ENCODE peak calls at places on chromosomes 12 and 14, in four cellular contexts. D is HCT116, C is HepG2, M is K562. E is an unnamed sample.

GRCh38 chr12:50689437-50689836 is 74.5 kb upstream of the ATF1 start:
- DNase-seq in C (no peak), D (no peak), M (no peak), E (no peak)

GRCh38 chr14:69360438-69361108 is 37.5 kb downstream of the ERH start:
- DNase-seq in M (no peak), D (no peak), C (no peak), E (no peak)

GRCh38 chr12:103441437-103442186 is 54.2 kb downstream of the C12orf42 start:
- DNase-seq in M (no peak), D (no peak), C (no peak), E (no peak)

GRCh38 chr12:53180931-53181645 is 363 bp upstream of the CSAD start:
- DNase-seq in C (peak), M (peak), D (peak), E (peak)

GRCh38 chr14:57069702-57070101 is 199.0 kb downstream of the EXOC5 start:
- DNase-seq in M (no peak), D (no peak), C (no peak), E (no peak)

GRCh38 chr14:90626550-90626949 is 189.7 kb downstream of the TTC7B start:
- DNase-seq in C (no peak), M (no peak), D (no peak), E (no peak)

GRCh38 chr12:62533755-62534107 is 67.1 kb downstream of the MON2 start:
- DNase-seq in M (no peak), C (no peak), D (no peak), E (no peak)

GRCh38 chr14:102234331-102235264 is 70.4 kb downstream of the MOK start:
- DNase-seq in D (no peak), M (no peak), C (no peak), E (no peak)

GRCh38 chr14:91382712-91383111 is 34.9 kb downstream of the CCDC88C start:
- DNase-seq in D (no peak), M (no peak), C (no peak), E (no peak)

GRCh38 chr14:99566009-99566389 is 38.0 kb downstream of the CCDC85C start:
- DNase-seq in C (no peak), M (no peak), D (no peak), E (no peak)

GRCh38 chr12:113825705-113826104 is 140.4 kb downstream of the RBM19 start:
- DNase-seq in M (no peak), C (no peak), D (no peak), E (no peak)

GRCh38 chr12:120199595-120200306 is 1.2 kb downstream of the RPLP0 start:
- DNase-seq in C (no peak), M (no peak), D (no peak), E (no peak)

DNA sequence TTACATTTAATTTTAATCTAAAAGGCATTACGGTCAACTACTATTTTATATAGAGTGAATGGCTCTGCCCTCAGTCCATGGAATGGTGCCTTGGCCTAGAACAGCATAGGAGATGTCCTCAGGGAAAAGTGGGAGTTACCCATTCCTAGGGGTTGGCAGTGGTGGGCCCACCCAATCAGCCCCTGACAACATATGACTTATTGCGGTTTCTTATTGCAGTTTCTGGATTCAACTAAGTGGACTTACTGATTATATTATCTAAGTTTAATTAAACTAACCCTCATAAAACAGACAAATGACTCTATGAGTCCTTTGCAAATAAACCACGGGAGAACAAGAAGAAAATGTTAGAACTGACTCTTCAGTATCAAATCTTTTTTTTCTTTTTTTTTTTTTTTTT is 2.3 kb upstream of the PPP2R5E start:
- DNase-seq in M (no peak), C (no peak), D (no peak), E (no peak)
- TF ChIP-seq ELF1 in M (no peak), C (no peak), D (no peak), E (no peak)

GRCh38 chr12:34396861-34397590 is 374.7 kb downstream of the ALG10 start:
- DNase-seq in M (peak), C (no peak), D (no peak), E (peak)
- TF ChIP-seq ZBTB33 in M (no peak), C (no peak), D (no peak), E (no peak)

GRCh38 chr14:59305836-59306555 is 117.5 kb downstream of the DAAM1 start:
- DNase-seq in D (no peak), M (no peak), C (peak), E (no peak)
- TF ChIP-seq ELF1 in D (no peak), M (no peak), C (no peak), E (no peak)

GRCh38 chr14:106610691-106611090 is 1084.3 kb downstream of the TMEM121 start:
- DNase-seq in M (no peak), C (no peak), D (no peak), E (no peak)

GRCh38 chr14:106606936-106607335 is 1080.6 kb downstream of the TMEM121 start:
- DNase-seq in M (no peak), D (no peak), C (no peak), E (no peak)

DNA sequence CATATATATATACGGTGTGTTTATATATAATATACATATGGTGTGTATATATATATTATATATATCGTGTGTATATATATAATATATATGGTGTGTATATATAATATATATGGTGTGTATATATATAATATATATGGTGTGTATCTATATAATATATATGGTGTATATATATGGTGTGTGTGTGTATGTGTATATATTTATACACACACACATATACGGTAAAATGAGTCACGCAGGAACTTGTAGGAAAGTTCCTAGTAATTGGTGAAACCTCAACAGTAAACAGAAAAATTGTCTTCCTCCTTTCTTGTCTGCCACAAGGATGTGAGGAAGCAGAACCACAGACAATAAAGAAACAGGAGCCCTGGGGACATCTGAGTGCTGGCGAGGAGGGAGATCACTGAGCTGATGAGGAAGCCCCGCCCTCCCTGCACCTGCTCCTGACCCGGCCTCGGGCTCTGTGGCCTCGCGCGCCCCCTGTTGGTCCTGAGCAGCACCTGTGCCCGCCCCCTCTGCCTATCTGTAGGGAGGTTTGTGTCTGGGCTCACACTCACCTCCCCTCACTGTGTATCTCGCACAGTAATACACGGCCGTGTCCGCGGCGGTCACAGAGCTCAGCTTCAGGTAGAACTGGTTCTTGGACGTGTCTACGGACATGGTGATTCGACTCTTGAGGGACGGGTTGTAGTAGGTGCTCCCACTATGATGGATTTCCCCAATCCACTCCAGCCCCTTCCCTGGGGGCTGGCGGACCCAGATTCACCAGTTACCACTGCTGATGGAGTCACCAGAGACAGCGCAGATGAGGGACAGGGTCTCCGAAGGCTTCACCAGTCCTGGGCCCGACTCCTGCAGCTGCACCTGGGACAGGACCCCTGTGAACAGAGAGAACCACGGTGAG is 1079.4 kb downstream of the TMEM121 start:
- DNase-seq in M (peak), D (no peak), C (peak), E (peak)
- TF ChIP-seq ZBTB33 in M (no peak), D (no peak), C (no peak), E (no peak)